ENCODE peak calls at places on chromosomes 2 and 18, in four cellular contexts. S is IMR-90, G is H1, M is H9. U is an unnamed sample.

GRCh38 chr2:11397046-11397445 is 52.6 kb upstream of the ROCK2 start:
- DNase-seq in S (no peak), G (no peak), M (no peak), U (no peak)

GRCh38 chr2:162828545-162828944 is 10.0 kb downstream of the KCNH7 start:
- DNase-seq in M (no peak), G (no peak), S (no peak), U (no peak)

GRCh38 chr18:45379903-45380302 is 235.4 kb upstream of the SLC14A2 start:
- DNase-seq in G (no peak), S (no peak), M (no peak), U (no peak)

GRCh38 chr2:33210626-33211025 is 263.9 kb downstream of the LTBP1 start:
- DNase-seq in S (peak; percentile 99), M (no peak), G (no peak), U (peak; percentile 39)

GRCh38 chr18:3597159-3597977 is 147.4 kb downstream of the TGIF1 start:
- DNase-seq in G (no peak), S (peak; percentile 22), M (no peak), U (no peak)

GRCh38 chr18:39596891-39597290 is 2031.3 kb upstream of the CELF4 start:
- DNase-seq in S (no peak), M (no peak), G (no peak), U (no peak)

GRCh38 chr2:198774576-198774975 is 683.2 kb downstream of the SATB2 start:
- DNase-seq in M (no peak), S (no peak), G (no peak), U (no peak)

GRCh38 chr2:239394346-239394945 is 6.4 kb downstream of the HDAC4 start:
- DNase-seq in G (no peak), S (no peak), M (no peak), U (no peak)

GRCh38 chr18:43396266-43396665 is 119.0 kb upstream of the SYT4 start:
- DNase-seq in M (no peak), G (no peak), S (no peak), U (peak; percentile 51)

GRCh38 chr2:225434014-225434413 is 34.5 kb downstream of the NYAP2 start:
- DNase-seq in G (no peak), M (no peak), S (no peak), U (peak; percentile 21)

GRCh38 chr2:84741182-84741822 is 139.6 kb downstream of the TRABD2A start:
- DNase-seq in G (peak; percentile 66), M (peak; percentile 85), S (peak; percentile 43), U (peak; percentile 85)

GRCh38 chr2:136151021-136151971 is 33.3 kb upstream of the CXCR4 start:
- DNase-seq in S (no peak), M (no peak), G (no peak), U (no peak)

GRCh38 chr2:120622886-120623753 is 112.5 kb upstream of the GLI2 start:
- DNase-seq in S (no peak), G (no peak), M (no peak), U (peak; percentile 19)

GRCh38 chr2:160427629-160428424 is 65.8 kb downstream of the RBMS1 start:
- DNase-seq in S (peak; percentile 87), G (no peak), M (no peak), U (no peak)

GRCh38 chr2:46950314-46950713 is 34.7 kb upstream of the MCFD2 start:
- DNase-seq in G (no peak), S (no peak), M (no peak), U (no peak)

GRCh38 chr2:176827269-176827668 is 385.3 kb upstream of the HNRNPA3 start:
- DNase-seq in G (no peak), S (no peak), M (no peak), U (no peak)

GRCh38 chr2:27095745-27096651 is 9.4 kb downstream of the KHK start:
- DNase-seq in M (peak; percentile 76), S (peak; percentile 57), G (peak; percentile 81), U (peak; percentile 80)

GRCh38 chr2:20599001-20599600 is 51.8 kb downstream of the HS1BP3 start:
- DNase-seq in S (no peak), M (no peak), G (no peak), U (no peak)

GRCh38 chr2:11009866-11010265 is 98.1 kb downstream of the KCNF1 start:
- DNase-seq in G (no peak), M (no peak), S (no peak), U (no peak)

GRCh38 chr2:56224316-56224715 is 40.5 kb downstream of the CCDC85A start:
- DNase-seq in S (no peak), M (no peak), G (no peak), U (no peak)

GRCh38 chr2:26519396-26519991 is 41.6 kb upstream of the OTOF start:
- DNase-seq in S (no peak), G (no peak), M (no peak), U (peak; percentile 53)

GRCh38 chr2:3257166-3257565 is 120.5 kb downstream of the EIPR1 start:
- DNase-seq in M (peak; percentile 48), G (no peak), S (peak; percentile 22), U (peak; percentile 70)

GRCh38 chr2:123207245-123207644 is 817.8 kb upstream of the CNTNAP5 start:
- DNase-seq in M (no peak), S (no peak), G (no peak), U (no peak)

GRCh38 chr2:34423301-34423700 is 824.2 kb upstream of the FAM98A start:
- DNase-seq in S (no peak), M (no peak), G (no peak), U (peak; percentile 59)

GRCh38 chr2:34419856-34420255 is 820.8 kb upstream of the FAM98A start:
- DNase-seq in S (no peak), G (no peak), M (no peak), U (no peak)
- H3K56ac ChIP-seq in S (no peak overlapping the region), G (no peak overlapping the region), M (no peak overlapping the region), U (no peak overlapping the region)

DNA sequence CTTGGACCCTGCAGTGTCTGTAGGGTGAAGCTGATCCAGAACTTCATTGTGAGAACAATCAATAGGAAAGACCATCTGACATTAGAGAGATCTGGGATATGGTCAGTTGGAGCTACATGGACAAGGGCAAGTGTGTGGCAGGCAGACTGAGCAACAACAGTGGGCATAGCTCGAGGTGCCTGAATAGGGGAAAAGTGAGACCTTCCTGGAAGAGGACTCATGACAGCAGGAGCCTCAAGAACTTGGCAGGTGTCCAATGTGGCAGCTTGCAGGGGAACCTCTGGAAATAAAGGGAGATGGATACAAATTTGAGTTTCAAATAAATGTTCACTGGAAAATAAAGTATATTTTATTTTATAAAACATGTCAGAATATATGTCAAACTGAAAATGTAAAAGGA is 117.9 kb downstream of the TANC1 start:
- DNase-seq in G (no peak), S (no peak), M (no peak), U (no peak)
- H3K56ac ChIP-seq in G (no peak overlapping the region), S (no peak overlapping the region), M (no peak overlapping the region), U (no peak overlapping the region)

DNA sequence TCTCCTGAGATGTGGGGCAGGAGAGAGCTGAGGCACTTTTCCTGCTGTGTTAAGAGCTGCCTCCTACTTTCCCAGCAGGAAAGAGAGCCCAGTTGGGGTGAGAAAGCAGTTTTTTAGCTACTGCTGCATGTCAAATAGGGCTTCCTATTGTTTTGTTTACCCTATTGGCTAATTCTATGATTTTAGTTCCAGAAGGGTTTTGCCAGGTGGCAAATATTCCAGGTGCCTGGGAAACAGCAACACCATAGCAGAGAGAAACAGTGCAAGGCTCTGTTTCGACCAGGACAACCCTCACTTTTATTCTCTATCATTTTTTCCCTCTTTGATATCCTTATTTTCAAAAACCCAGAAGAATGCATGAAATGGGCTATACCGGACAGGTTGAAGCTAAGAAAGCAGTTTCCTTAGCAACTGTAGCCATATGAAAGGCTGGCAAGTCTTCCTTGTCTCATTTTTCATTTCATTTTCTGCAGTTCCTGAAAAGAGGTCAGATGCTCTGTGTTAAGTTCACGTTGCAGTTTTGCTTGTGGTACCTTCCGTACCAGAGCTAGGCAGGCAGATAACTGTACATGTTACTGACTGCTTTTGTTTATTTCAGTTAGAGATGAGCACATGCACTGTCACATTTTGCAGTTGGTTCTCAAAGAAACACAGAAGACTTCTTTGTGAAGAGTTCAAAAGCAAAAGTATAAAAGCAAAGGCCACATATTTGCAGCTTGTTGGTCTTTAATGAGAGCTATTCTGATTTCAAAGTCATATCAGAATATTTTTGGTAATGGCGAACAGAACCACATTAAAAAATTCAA is 84.8 kb downstream of the AQP4 start:
- DNase-seq in S (no peak), G (no peak), M (no peak), U (peak; percentile 50)
- H3K56ac ChIP-seq in S (no peak overlapping the region), G (no peak overlapping the region), M (no peak overlapping the region), U (no peak overlapping the region)

GRCh38 chr2:106187426-106187825 is 6.7 kb downstream of the UXS1 start:
- DNase-seq in G (no peak), M (no peak), S (no peak), U (no peak)
- H3K56ac ChIP-seq in G (no peak overlapping the region), M (no peak overlapping the region), S (no peak overlapping the region), U (no peak overlapping the region)

GRCh38 chr2:119267604-119268003 is 44.0 kb downstream of the STEAP3 start:
- DNase-seq in S (no peak), M (peak; percentile 18), G (no peak), U (peak; percentile 46)
- H3K56ac ChIP-seq in S (no peak overlapping the region), M (no peak overlapping the region), G (no peak overlapping the region), U (no peak overlapping the region)

GRCh38 chr2:233816771-233817170 is 37.6 kb downstream of the HJURP start:
- DNase-seq in S (no peak), M (no peak), G (no peak), U (no peak)

GRCh38 chr2:233815861-233816260 is 37.7 kb downstream of the MROH2A start:
- DNase-seq in G (no peak), M (no peak), S (no peak), U (no peak)

GRCh38 chr2:233817305-233817980 is 36.9 kb downstream of the HJURP start:
- DNase-seq in G (no peak), M (no peak), S (peak; percentile 20), U (no peak)

GRCh38 chr2:233817995-233818638 is 36.2 kb downstream of the HJURP start:
- DNase-seq in S (no peak), M (peak; percentile 17), G (no peak), U (no peak)

GRCh38 chr2:233816334-233816733 is 38.0 kb downstream of the HJURP start:
- DNase-seq in M (no peak), G (no peak), S (no peak), U (no peak)
- H3K56ac ChIP-seq in M (no peak overlapping the region), G (no peak overlapping the region), S (no peak overlapping the region), U (no peak overlapping the region)

GRCh38 chr2:140585016-140585415 is 1545.8 kb downstream of the LRP1B start:
- DNase-seq in M (no peak), S (no peak), G (no peak), U (no peak)

GRCh38 chr2:140586379-140586778 is 1544.4 kb downstream of the LRP1B start:
- DNase-seq in S (peak; percentile 30), G (peak; percentile 65), M (peak; percentile 76), U (peak; percentile 82)

GRCh38 chr2:140577453-140577852 is 1553.4 kb downstream of the LRP1B start:
- DNase-seq in S (no peak), G (no peak), M (no peak), U (no peak)

GRCh38 chr2:140580799-140581198 is 1550.0 kb downstream of the LRP1B start:
- DNase-seq in M (no peak), G (no peak), S (no peak), U (no peak)
- H3K56ac ChIP-seq in M (no peak overlapping the region), G (no peak overlapping the region), S (no peak overlapping the region), U (no peak overlapping the region)

GRCh38 chr2:29733945-29734344 is 187.4 kb downstream of the ALK start:
- DNase-seq in G (no peak), S (no peak), M (no peak), U (no peak)
- H3K56ac ChIP-seq in G (no peak overlapping the region), S (no peak overlapping the region), M (no peak overlapping the region), U (no peak overlapping the region)

U was measured in mesendoderm.